ENCODE peak calls at places on chromosomes 7 and 10, in ten cellular contexts. T is pancreas; G is upper lobe of left lung; F is heart left ventricle; Z is adrenal gland; K is upper lobe of right lung; R is hepatocyte; E is H9; V is GM23248; H is effector memory CD4-positive, alpha-beta T cell. P is an unnamed sample.

GRCh38 chr7:50724526-50725520 is 57.9 kb downstream of the GRB10 start:
- DNase-seq in T (no peak), G (no peak), F (no peak), Z (no peak), K (no peak), R (no peak), E (peak; percentile 61), V (no peak), H (no peak), P (peak; percentile 73)

GRCh38 chr7:16847381-16847860 is 34.4 kb downstream of the AGR3 start:
- DNase-seq in T (no peak), G (peak; percentile 83), F (no peak), Z (no peak), K (peak; percentile 73), R (peak; percentile 79), E (no peak), V (no peak), H (no peak), P (no peak)

GRCh38 chr10:121481222-121481621 is 117.0 kb downstream of the FGFR2 start:
- DNase-seq in T (no peak), G (no peak), F (no peak), Z (no peak), K (no peak), R (peak; percentile 26), E (no peak), V (no peak), H (no peak), P (no peak)

GRCh38 chr7:13414661-13415105 is 574.8 kb downstream of the ETV1 start:
- DNase-seq in T (no peak), G (no peak), F (peak; percentile 7), Z (no peak), K (no peak), R (peak; percentile 3), E (no peak), V (peak; percentile 11), H (no peak), P (no peak)

GRCh38 chr10:88598060-88598459 is 11.5 kb downstream of the LIPJ start:
- DNase-seq in T (no peak), G (no peak), F (no peak), Z (no peak), K (no peak), R (no peak), E (no peak), V (no peak), H (no peak), P (no peak)

GRCh38 chr10:55374917-55375316 is 573.9 kb upstream of the PCDH15 start:
- DNase-seq in T (no peak), G (no peak), F (no peak), Z (no peak), K (no peak), R (no peak), E (no peak), V (peak; percentile 56), H (no peak), P (no peak)

GRCh38 chr7:3979956-3980643 is 679.0 kb downstream of the SDK1 start:
- DNase-seq in T (no peak), G (no peak), F (no peak), Z (peak; percentile 46), K (no peak), R (no peak), E (no peak), V (no peak), H (no peak), P (no peak)

GRCh38 chr10:96509017-96509641 is 4.6 kb downstream of the TLL2 start:
- DNase-seq in T (no peak), G (no peak), F (no peak), Z (no peak), K (no peak), R (no peak), E (peak; percentile 60), V (peak; percentile 86), H (no peak), P (peak; percentile 83)

DNA sequence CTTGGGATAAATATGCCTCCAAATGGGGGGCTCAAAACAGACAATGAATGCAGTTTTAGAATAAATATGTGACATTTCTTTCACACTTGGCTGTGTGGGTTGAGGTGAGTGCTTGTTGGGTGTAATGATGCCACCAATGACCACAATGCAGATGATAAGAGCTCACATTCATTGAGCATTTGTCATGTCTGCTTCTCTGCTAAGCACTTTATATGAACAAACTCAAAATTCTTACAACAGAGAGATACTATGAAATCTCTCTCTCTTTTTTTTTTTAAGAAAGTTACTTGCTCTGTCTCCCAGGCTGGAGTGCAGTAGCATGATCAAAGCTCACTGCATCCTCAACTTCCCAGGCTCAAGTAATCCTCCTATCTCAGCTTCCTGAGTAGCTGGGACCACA is 185.4 kb downstream of the JCAD start:
- DNase-seq in T (no peak), G (no peak), F (no peak), Z (no peak), K (no peak), R (no peak), E (no peak), V (peak; percentile 33), H (no peak), P (no peak)
- H3K27ac ChIP-seq in T (no peak overlapping the region), G (no peak overlapping the region), F (no peak overlapping the region), Z (no peak overlapping the region), K (no peak overlapping the region), R (no peak overlapping the region), E (no peak overlapping the region), V (no peak overlapping the region), H (no peak overlapping the region), P (no peak overlapping the region)

GRCh38 chr10:129832582-129833249 is 131.4 kb downstream of the EBF3 start:
- DNase-seq in T (no peak), G (no peak), F (no peak), Z (no peak), K (no peak), R (no peak), E (no peak), V (no peak), H (no peak), P (no peak)

GRCh38 chr10:129833366-129833765 is 130.7 kb downstream of the EBF3 start:
- DNase-seq in T (no peak), G (no peak), F (no peak), Z (no peak), K (no peak), R (no peak), E (no peak), V (no peak), H (no peak), P (no peak)

GRCh38 chr10:129833988-129834387 is 130.1 kb downstream of the EBF3 start:
- DNase-seq in T (no peak), G (no peak), F (no peak), Z (no peak), K (no peak), R (no peak), E (no peak), V (no peak), H (no peak), P (no peak)

GRCh38 chr10:129836253-129836652 is 127.8 kb downstream of the EBF3 start:
- DNase-seq in T (no peak), G (no peak), F (no peak), Z (no peak), K (no peak), R (no peak), E (no peak), V (no peak), H (no peak), P (no peak)

DNA sequence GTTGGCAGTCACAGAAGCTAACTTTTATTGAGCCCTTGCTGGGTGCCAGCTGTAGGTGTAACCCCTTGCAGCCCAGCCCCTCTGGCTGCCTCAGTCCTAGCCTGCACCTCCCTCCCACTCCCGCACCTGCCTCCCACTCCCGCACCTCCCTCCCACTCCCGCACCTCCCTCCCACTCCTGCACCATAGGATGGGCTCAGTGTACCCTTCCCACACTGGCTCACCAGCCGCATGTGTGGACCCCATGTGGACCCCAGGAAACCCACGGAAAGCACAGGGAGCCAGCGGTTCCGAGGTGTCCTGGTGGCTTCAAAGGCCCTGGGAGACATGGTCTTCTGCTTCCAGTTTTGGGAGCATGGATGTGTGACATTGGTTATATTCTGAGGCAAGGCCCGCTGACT is 132.9 kb downstream of the EBF3 start:
- DNase-seq in T (no peak), G (no peak), F (no peak), Z (no peak), K (no peak), R (no peak), E (no peak), V (no peak), H (no peak), P (no peak)
- H3K27ac ChIP-seq in T (no peak overlapping the region), G (no peak overlapping the region), F (no peak overlapping the region), Z (no peak overlapping the region), K (no peak overlapping the region), R (no peak overlapping the region), E (no peak overlapping the region), V (no peak overlapping the region), H (no peak overlapping the region), P (no peak overlapping the region)

GRCh38 chr10:69869291-69869841 is 67.7 kb downstream of the COL13A1 start:
- DNase-seq in T (no peak), G (no peak), F (no peak), Z (peak; percentile 26), K (no peak), R (no peak), E (no peak), V (peak; percentile 88), H (no peak), P (peak; percentile 78)

GRCh38 chr10:69870591-69870990 is 68.9 kb downstream of the COL13A1 start:
- DNase-seq in T (no peak), G (no peak), F (no peak), Z (no peak), K (no peak), R (no peak), E (no peak), V (no peak), H (no peak), P (no peak)

GRCh38 chr10:69866688-69867461 is 65.2 kb downstream of the COL13A1 start:
- DNase-seq in T (no peak), G (peak; percentile 28), F (peak; percentile 36), Z (peak; percentile 53), K (no peak), R (peak; percentile 80), E (peak; percentile 81), V (peak; percentile 90), H (no peak), P (peak; percentile 88)

GRCh38 chr10:69867699-69868558 is 66.2 kb downstream of the COL13A1 start:
- DNase-seq in T (no peak), G (no peak), F (no peak), Z (no peak), K (no peak), R (no peak), E (peak; percentile 76), V (no peak), H (no peak), P (peak; percentile 42)

DNA sequence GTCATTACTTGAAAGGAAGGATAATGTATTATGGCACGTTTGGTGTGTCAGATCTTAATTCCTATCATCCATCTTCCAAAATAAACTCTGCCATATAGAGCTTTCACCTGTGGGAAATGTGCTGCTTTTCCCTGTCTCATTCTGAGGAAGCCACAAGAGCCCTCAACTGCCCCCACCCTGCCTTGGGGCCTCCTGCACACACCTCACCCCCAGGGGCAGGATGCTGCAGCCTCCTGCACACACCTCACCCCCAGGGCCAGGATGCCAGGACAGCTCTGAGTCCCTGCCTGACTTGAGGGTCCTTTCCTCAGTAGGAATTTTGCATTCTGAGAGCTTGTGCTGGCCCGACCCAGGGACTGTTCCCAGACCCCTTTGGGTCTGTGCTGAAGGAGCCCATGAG is 67.1 kb downstream of the COL13A1 start:
- DNase-seq in T (no peak), G (no peak), F (no peak), Z (no peak), K (no peak), R (no peak), E (no peak), V (no peak), H (no peak), P (no peak)
- H3K27ac ChIP-seq in T (no peak overlapping the region), G (no peak overlapping the region), F (no peak overlapping the region), Z (no peak overlapping the region), K (no peak overlapping the region), R (no peak overlapping the region), E (no peak overlapping the region), V (peak overlapping the region; percentile 37), H (no peak overlapping the region), P (no peak overlapping the region)

GRCh38 chr7:714251-714671 is 12.2 kb upstream of the DNAAF5 start:
- DNase-seq in T (no peak), G (no peak), F (no peak), Z (no peak), K (no peak), R (peak; percentile 2), E (no peak), V (no peak), H (no peak), P (peak; percentile 60)
- H3K27ac ChIP-seq in T (no peak overlapping the region), G (no peak overlapping the region), F (no peak overlapping the region), Z (no peak overlapping the region), K (no peak overlapping the region), R (no peak overlapping the region), E (no peak overlapping the region), V (no peak overlapping the region), H (no peak overlapping the region), P (no peak overlapping the region)